ENCODE peak calls at places on chromosome 1, in nine cellular contexts. T, R, S, N, D, X, W, K and B are unnamed samples.

GRCh38 chr1:219749370-219749769 is 136.5 kb upstream of the ZC3H11B start:
- DNase-seq in N (no peak), D (no peak), R (no peak), K (no peak), T (no peak), W (no peak), S (no peak), X (no peak), B (no peak)

GRCh38 chr1:190597361-190597760 is 119.7 kb upstream of the BRINP3 start:
- DNase-seq in T (no peak), D (no peak), N (no peak), X (no peak), S (no peak), R (no peak), W (no peak), K (no peak), B (no peak)

GRCh38 chr1:55632058-55632457 is 416.9 kb upstream of the USP24 start:
- DNase-seq in K (no peak), N (peak), X (no peak), S (no peak), D (no peak), T (no peak), R (peak), W (no peak), B (no peak)

GRCh38 chr1:114467491-114467890 is 43.5 kb downstream of the TRIM33 start:
- DNase-seq in N (no peak), K (no peak), R (no peak), T (no peak), W (no peak), S (no peak), X (no peak), D (no peak), B (no peak)

GRCh38 chr1:245748246-245748645 is 593.5 kb downstream of the KIF26B start:
- DNase-seq in D (no peak), T (no peak), S (peak), W (peak), K (no peak), X (no peak), N (no peak), R (peak), B (no peak)

GRCh38 chr1:1020415-1021009 is 592 bp downstream of the AGRN start:
- DNase-seq in K (no peak), R (peak), D (no peak), T (no peak), X (no peak), S (no peak), N (no peak), W (no peak), B (peak)

GRCh38 chr1:48093147-48093546 is 96.0 kb upstream of the TRABD2B start:
- DNase-seq in W (no peak), T (no peak), X (no peak), D (no peak), N (no peak), R (no peak), S (no peak), K (no peak), B (no peak)

GRCh38 chr1:234980657-234981396 is 147.8 kb downstream of the TOMM20 start:
- DNase-seq in K (no peak), X (peak), D (peak), T (peak), N (peak), W (no peak), R (peak), S (no peak), B (peak)

GRCh38 chr1:29579821-29580425 is 343.6 kb downstream of the PTPRU start:
- DNase-seq in R (peak), D (peak), X (no peak), S (no peak), N (peak), W (no peak), K (no peak), T (no peak), B (peak)

GRCh38 chr1:167266965-167267364 is 46.3 kb downstream of the POU2F1 start:
- DNase-seq in X (no peak), N (no peak), T (no peak), D (no peak), W (no peak), K (no peak), S (no peak), R (no peak), B (no peak)

GRCh38 chr1:236416165-236416564 is 22.1 kb downstream of the EDARADD start:
- DNase-seq in S (no peak), R (no peak), X (no peak), N (no peak), D (no peak), W (no peak), K (no peak), T (no peak), B (no peak)

GRCh38 chr1:66540434-66541032 is 6.6 kb downstream of the SGIP1 start:
- DNase-seq in N (peak), D (no peak), R (peak), T (no peak), X (no peak), S (no peak), W (no peak), K (no peak), B (no peak)

GRCh38 chr1:29521846-29522580 is 285.7 kb downstream of the PTPRU start:
- DNase-seq in R (no peak), X (no peak), W (no peak), S (no peak), K (peak), T (peak), N (no peak), D (no peak), B (no peak)

GRCh38 chr1:179781962-179782361 is 38.9 kb downstream of the FAM163A start:
- DNase-seq in N (peak), X (no peak), D (no peak), T (peak), W (no peak), S (peak), R (peak), K (no peak), B (no peak)

GRCh38 chr1:2449636-2450454 is 26.2 kb upstream of the PLCH2 start:
- DNase-seq in N (no peak), K (no peak), X (no peak), T (no peak), W (no peak), R (no peak), S (peak), D (no peak), B (no peak)

GRCh38 chr1:176178316-176178715 is 28.8 kb downstream of the COP1 start:
- DNase-seq in X (no peak), N (peak), T (no peak), K (no peak), W (no peak), D (no peak), R (peak), S (no peak), B (no peak)

GRCh38 chr1:99266731-99267130 is 2.4 kb downstream of the PLPPR4 start:
- DNase-seq in K (no peak), W (no peak), S (no peak), D (peak), N (peak), T (no peak), R (peak), X (no peak), B (no peak)

GRCh38 chr1:9561429-9561828 is 22.2 kb downstream of the SLC25A33 start:
- DNase-seq in X (no peak), T (no peak), R (peak), D (peak), N (peak), K (no peak), S (no peak), W (peak), B (peak)

GRCh38 chr1:206790502-206791250 is 18.4 kb upstream of the IL10 start:
- DNase-seq in X (no peak), W (no peak), K (no peak), T (no peak), N (no peak), R (no peak), D (no peak), S (no peak), B (no peak)

GRCh38 chr1:10950316-10951172 is 61.9 kb upstream of the TARDBP start:
- DNase-seq in K (no peak), D (no peak), S (no peak), N (no peak), W (no peak), X (no peak), T (no peak), R (no peak), B (no peak)

GRCh38 chr1:116066868-116067563 is 44.2 kb upstream of the MAB21L3 start:
- DNase-seq in T (no peak), W (no peak), N (peak), S (no peak), D (peak), X (no peak), R (peak), K (no peak), B (no peak)

GRCh38 chr1:241703001-241703400 is 50.9 kb downstream of the WDR64 start:
- DNase-seq in T (no peak), S (no peak), D (peak), N (no peak), W (no peak), R (peak), K (no peak), X (no peak), B (no peak)

GRCh38 chr1:19815801-19816736 is 986 bp upstream of the RNF186 start:
- DNase-seq in K (no peak), R (no peak), N (no peak), D (no peak), X (no peak), W (no peak), S (no peak), T (peak), B (peak)

GRCh38 chr1:18760156-18760555 is 99.3 kb downstream of the TAS1R2 start:
- DNase-seq in W (no peak), S (no peak), K (no peak), T (no peak), R (no peak), D (no peak), N (no peak), X (no peak), B (no peak)

GRCh38 chr1:182143825-182144661 is 82.5 kb upstream of the ZNF648 start:
- DNase-seq in K (no peak), D (peak), N (peak), X (no peak), W (no peak), T (peak), R (peak), S (peak), B (no peak)

GRCh38 chr1:216600730-216601426 is 122.4 kb downstream of the ESRRG start:
- DNase-seq in R (peak), S (peak), W (peak), D (peak), N (peak), X (no peak), K (peak), T (peak), B (peak)

GRCh38 chr1:48229309-48229708 is 6.8 kb downstream of the SLC5A9 start:
- DNase-seq in R (no peak), D (no peak), K (no peak), W (no peak), N (no peak), T (no peak), S (no peak), X (no peak), B (no peak)

GRCh38 chr1:21574464-21575151 is 65.4 kb downstream of the ALPL start:
- DNase-seq in K (no peak), N (no peak), W (peak), R (no peak), D (peak), X (no peak), S (peak), T (peak), B (peak)

GRCh38 chr1:192786617-192787016 is 22.2 kb upstream of the RGS2 start:
- DNase-seq in T (no peak), X (no peak), S (no peak), W (no peak), N (no peak), K (no peak), D (no peak), R (no peak), B (no peak)

GRCh38 chr1:63317007-63317813 is 5.2 kb upstream of the FOXD3 start:
- DNase-seq in D (no peak), S (peak), T (peak), W (peak), R (peak), K (peak), N (peak), X (no peak), B (peak)

GRCh38 chr1:240134596-240134995 is 42.9 kb downstream of the FMN2 start:
- DNase-seq in D (no peak), N (no peak), R (no peak), S (no peak), W (no peak), X (no peak), T (no peak), K (no peak), B (no peak)

GRCh38 chr1:192807221-192807967 is 1.4 kb upstream of the RGS2 start:
- DNase-seq in X (no peak), R (peak), N (peak), T (no peak), D (no peak), K (no peak), W (no peak), S (no peak), B (peak)

GRCh38 chr1:107963601-107964396 is 1.2 kb downstream of the VAV3 start:
- DNase-seq in R (peak), W (peak), T (peak), N (peak), D (no peak), X (no peak), K (no peak), S (no peak), B (peak)

GRCh38 chr1:209207701-209208286 is 375.7 kb upstream of the CAMK1G start:
- DNase-seq in X (peak), D (peak), S (peak), N (peak), T (peak), W (peak), R (peak), K (peak), B (peak)